ENCODE peak calls at places on chromosomes 13 and 19, in five cellular contexts. U is sigmoid colon, C is K562, H is A549, V is upper lobe of left lung. W is an unnamed sample.

GRCh38 chr19:12723383-12723642 is 419 bp downstream of the TNPO2 start:
- DNase-seq in U (no peak), C (no peak), H (no peak), V (no peak), W (no peak)

GRCh38 chr13:98214707-98215106 is 37.6 kb upstream of the RNF113B start:
- DNase-seq in U (no peak), C (no peak), H (no peak), V (no peak), W (peak)

GRCh38 chr19:12665646-12666304 is 767 bp downstream of the MAN2B1 start:
- DNase-seq in U (no peak), C (no peak), H (no peak), V (no peak), W (no peak)

GRCh38 chr13:31204592-31204991 is 4.8 kb downstream of the B3GLCT start:
- DNase-seq in U (no peak), C (peak), H (peak), V (no peak), W (no peak)

GRCh38 chr13:101624210-101624922 is 171.9 kb downstream of the ITGBL1 start:
- DNase-seq in U (no peak), C (no peak), H (no peak), V (no peak), W (no peak)

GRCh38 chr13:91729859-91730258 is 331.4 kb downstream of the GPC5 start:
- DNase-seq in U (no peak), C (no peak), H (no peak), V (no peak), W (no peak)

GRCh38 chr13:20375871-20376270 is 143.8 kb upstream of the GJB6 start:
- DNase-seq in U (no peak), C (no peak), H (no peak), V (no peak), W (no peak)

GRCh38 chr19:35783469-35784400 is 8.4 kb downstream of the ARHGAP33 start:
- DNase-seq in U (no peak), C (no peak), H (no peak), V (peak), W (no peak)

GRCh38 chr19:45876411-45877197 is 9.3 kb downstream of the IRF2BP1 start:
- DNase-seq in U (peak), C (peak), H (no peak), V (peak), W (peak)

GRCh38 chr19:40604647-40605200 is 3.6 kb downstream of the LTBP4 start:
- DNase-seq in U (peak), C (peak), H (peak), V (peak), W (no peak)

GRCh38 chr19:17680235-17680722 is 7.9 kb downstream of the UNC13A start:
- DNase-seq in U (peak), C (peak), H (peak), V (peak), W (peak)

GRCh38 chr13:30585748-30586262 is 31.9 kb upstream of the USPL1 start:
- DNase-seq in U (no peak), C (no peak), H (no peak), V (no peak), W (no peak)

GRCh38 chr13:31731923-31732322 is 7.4 kb upstream of the RXFP2 start:
- DNase-seq in U (no peak), C (no peak), H (no peak), V (no peak), W (no peak)

GRCh38 chr13:35822666-35823065 is 308.5 kb downstream of the DCLK1 start:
- DNase-seq in U (no peak), C (no peak), H (no peak), V (no peak), W (no peak)

GRCh38 chr13:80262051-80262695 is 78.8 kb downstream of the SPRY2 start:
- DNase-seq in U (no peak), C (no peak), H (no peak), V (no peak), W (no peak)

GRCh38 chr19:38932425-38933179 is 1.9 kb downstream of the MRPS12 start:
- DNase-seq in U (no peak), C (peak), H (peak), V (peak), W (no peak)

GRCh38 chr13:20232556-20233277 is 598 bp upstream of the GJB6 start:
- DNase-seq in U (no peak), C (no peak), H (no peak), V (no peak), W (no peak)

GRCh38 chr19:53865918-53866696 is 1.6 kb upstream of the MYADM start:
- DNase-seq in U (peak), C (peak), H (peak), V (peak), W (peak)

GRCh38 chr19:56111601-56112312 is 9.3 kb downstream of the ZNF787 start:
- DNase-seq in U (peak), C (no peak), H (no peak), V (peak), W (peak)

GRCh38 chr19:28435551-28436261 is 777.2 kb downstream of the UQCRFS1 start:
- DNase-seq in U (no peak), C (no peak), H (no peak), V (no peak), W (no peak)

GRCh38 chr19:54325194-54325621 is 12.2 kb upstream of the LILRA5 start:
- DNase-seq in U (no peak), C (peak), H (peak), V (no peak), W (no peak)

GRCh38 chr13:48448285-48448962 is 35.5 kb upstream of the LPAR6 start:
- DNase-seq in U (no peak), C (no peak), H (no peak), V (no peak), W (no peak)

GRCh38 chr13:79281335-79281734 is 124.7 kb downstream of the RBM26 start:
- DNase-seq in U (no peak), C (no peak), H (no peak), V (no peak), W (no peak)

GRCh38 chr19:8088752-8089663 is 36.4 kb downstream of the CCL25 start:
- DNase-seq in U (no peak), C (no peak), H (peak), V (no peak), W (no peak)

GRCh38 chr19:42288411-42288810 is 13.5 kb upstream of the PRR19 start:
- DNase-seq in U (no peak), C (no peak), H (no peak), V (no peak), W (no peak)

GRCh38 chr19:38707512-38708114 is 36.7 kb downstream of the CAPN12 start:
- DNase-seq in U (peak), C (no peak), H (no peak), V (no peak), W (peak)

GRCh38 chr19:31730270-31730669 is 381.0 kb upstream of the TSHZ3 start:
- DNase-seq in U (no peak), C (no peak), H (no peak), V (no peak), W (no peak)

GRCh38 chr19:12946092-12946845 is 607 bp downstream of the RAD23A start:
- DNase-seq in U (peak), C (peak), H (peak), V (peak), W (peak)

GRCh38 chr19:43527860-43528622 is 1.0 kb upstream of the ETHE1 start:
- DNase-seq in U (peak), C (no peak), H (no peak), V (no peak), W (no peak)

GRCh38 chr19:21483589-21484170 is 21.7 kb upstream of the ZNF429 start:
- DNase-seq in U (peak), C (peak), H (peak), V (peak), W (peak)

GRCh38 chr19:31461814-31462539 is 112.7 kb upstream of the TSHZ3 start:
- DNase-seq in U (no peak), C (no peak), H (no peak), V (no peak), W (no peak)

GRCh38 chr19:15246198-15246481 is 13.9 kb upstream of the EPHX3 start:
- DNase-seq in U (no peak), C (no peak), H (no peak), V (no peak), W (no peak)

DNA sequence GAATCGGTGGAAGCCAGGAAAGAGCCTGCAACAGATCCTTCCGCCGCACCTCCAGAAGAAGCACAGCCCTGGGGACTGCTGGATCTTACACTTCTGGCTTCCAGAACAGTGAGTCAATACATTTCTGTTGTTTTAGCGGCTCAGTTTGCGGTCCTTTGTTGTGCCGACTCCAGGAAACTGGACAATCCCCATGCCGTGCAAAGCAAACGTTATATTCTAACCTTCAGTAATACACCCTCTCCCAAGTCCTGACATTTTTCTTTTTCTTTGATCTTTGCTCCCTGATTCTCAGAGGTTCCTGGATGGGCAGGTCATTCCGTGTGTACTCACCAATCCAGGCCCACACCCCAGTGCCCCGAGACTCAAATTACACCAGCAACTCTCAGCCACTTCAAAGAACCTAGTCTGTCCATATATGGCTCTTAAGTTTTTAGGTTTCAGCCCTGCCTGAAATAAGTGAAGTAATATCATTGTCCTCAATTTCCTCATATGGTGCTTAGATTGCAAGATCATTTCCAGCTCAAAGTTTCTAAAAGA is 387.1 kb upstream of the SGCG start:
- DNase-seq in U (no peak), C (no peak), H (peak), V (no peak), W (peak)
- TF ChIP-seq EP300 in U (no peak), C (no peak), H (no peak), V (no peak), W (no peak)

GRCh38 chr19:51703655-51704515 is 10.8 kb downstream of the SPACA6 start:
- DNase-seq in U (peak), C (peak), H (peak), V (peak), W (peak)
- TF ChIP-seq EP300 in U (no peak), C (no peak), H (no peak), V (peak), W (peak)

GRCh38 chr13:57003682-57004081 is 137.0 kb upstream of the PRR20A start:
- DNase-seq in U (no peak), C (no peak), H (no peak), V (no peak), W (no peak)
- TF ChIP-seq EP300 in U (no peak), C (no peak), H (no peak), V (no peak), W (no peak)

DNA sequence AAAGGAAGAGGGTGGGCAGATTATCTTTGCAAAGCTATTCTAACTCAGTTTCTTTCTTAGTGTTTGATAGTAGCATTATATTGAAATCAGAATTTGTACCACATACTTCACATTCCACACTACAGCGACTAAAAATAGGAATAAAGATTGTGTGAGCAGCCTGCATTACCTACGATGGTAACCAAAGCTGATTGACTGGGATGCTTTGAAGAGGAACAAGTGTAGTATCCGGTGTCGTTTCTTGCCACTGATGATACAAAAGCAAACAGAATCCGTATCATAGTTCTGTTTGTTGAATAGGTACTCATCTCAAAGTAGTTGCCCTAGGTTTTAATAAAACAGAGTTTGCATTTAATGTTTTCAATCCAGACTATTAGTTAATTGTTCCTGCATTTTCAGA is 51.2 kb downstream of the FLT3 start:
- DNase-seq in U (no peak), C (no peak), H (no peak), V (no peak), W (no peak)
- TF ChIP-seq EP300 in U (no peak), C (no peak), H (no peak), V (no peak), W (no peak)

GRCh38 chr13:83121904-83122303 is 760.4 kb downstream of the SLITRK1 start:
- DNase-seq in U (no peak), C (no peak), H (no peak), V (no peak), W (no peak)

DNA sequence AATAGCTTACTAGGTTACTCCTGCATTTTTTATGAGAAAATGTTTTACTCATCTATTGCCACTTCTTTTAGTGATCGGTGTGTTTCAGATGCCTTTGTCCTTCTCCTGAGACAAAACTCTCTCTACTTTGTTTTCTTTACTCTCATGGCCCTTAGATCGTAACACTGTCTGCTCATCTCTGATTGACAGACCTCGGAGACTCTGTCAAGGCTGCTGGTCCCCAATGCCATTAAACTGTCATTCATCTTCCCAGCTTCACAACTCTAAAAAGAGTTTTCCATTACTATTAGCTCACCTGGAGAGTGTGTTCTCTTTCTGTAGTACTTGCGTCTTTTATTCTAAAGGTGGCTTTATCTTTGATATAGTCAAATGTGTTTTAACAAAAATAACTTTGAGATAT is 765.2 kb downstream of the SLITRK1 start:
- DNase-seq in U (no peak), C (no peak), H (no peak), V (no peak), W (no peak)
- TF ChIP-seq EP300 in U (no peak), C (no peak), H (no peak), V (no peak), W (no peak)

DNA sequence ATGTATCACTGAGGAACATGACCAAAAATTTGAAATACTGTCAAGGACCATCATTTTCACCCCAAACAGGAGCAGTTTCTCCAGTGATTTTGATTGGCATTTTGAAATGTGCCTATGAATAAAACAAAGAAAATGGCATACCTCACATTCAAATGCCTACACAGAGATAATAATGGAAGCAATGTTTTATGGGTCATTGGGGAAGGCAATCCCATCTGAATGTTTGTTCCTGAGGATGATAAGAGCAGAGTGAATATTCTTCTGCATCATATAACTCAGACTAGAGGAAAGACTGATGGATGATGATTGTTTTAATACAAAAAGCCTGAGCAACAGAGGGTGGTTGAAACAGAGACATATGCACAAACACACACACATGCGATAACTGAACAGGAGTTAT is 2749.9 kb downstream of the PCDH9 start:
- DNase-seq in U (no peak), C (no peak), H (no peak), V (no peak), W (no peak)
- TF ChIP-seq EP300 in U (no peak), C (no peak), H (no peak), V (no peak), W (no peak)

GRCh38 chr13:44306401-44307192 is 67.0 kb upstream of the SERP2 start:
- DNase-seq in U (peak), C (no peak), H (peak), V (peak), W (peak)
- TF ChIP-seq EP300 in U (peak), C (no peak), H (peak), V (peak), W (peak)

DNA sequence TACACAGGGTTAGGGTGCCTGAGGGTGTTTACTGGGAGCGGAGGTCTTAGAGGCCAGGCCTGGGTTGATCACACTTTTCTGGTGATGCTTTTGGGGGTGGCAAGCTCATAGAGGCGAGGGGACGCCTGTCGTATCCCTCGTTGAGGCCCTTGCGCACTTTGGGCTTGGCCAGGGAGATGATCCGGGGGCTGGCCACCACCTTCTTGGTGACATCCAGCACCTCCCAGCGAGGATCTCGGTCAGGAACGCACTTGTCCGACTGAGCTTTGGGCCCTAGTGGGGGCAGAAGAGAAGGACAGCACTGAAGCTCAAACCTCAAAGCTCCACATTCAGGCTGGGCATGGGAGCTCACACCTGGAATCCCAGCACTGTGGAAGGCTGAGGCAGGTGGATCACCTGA is 17.6 kb upstream of the MIER2 start:
- DNase-seq in U (peak), C (no peak), H (no peak), V (no peak), W (no peak)
- TF ChIP-seq EP300 in U (no peak), C (no peak), H (no peak), V (no peak), W (no peak)

DNA sequence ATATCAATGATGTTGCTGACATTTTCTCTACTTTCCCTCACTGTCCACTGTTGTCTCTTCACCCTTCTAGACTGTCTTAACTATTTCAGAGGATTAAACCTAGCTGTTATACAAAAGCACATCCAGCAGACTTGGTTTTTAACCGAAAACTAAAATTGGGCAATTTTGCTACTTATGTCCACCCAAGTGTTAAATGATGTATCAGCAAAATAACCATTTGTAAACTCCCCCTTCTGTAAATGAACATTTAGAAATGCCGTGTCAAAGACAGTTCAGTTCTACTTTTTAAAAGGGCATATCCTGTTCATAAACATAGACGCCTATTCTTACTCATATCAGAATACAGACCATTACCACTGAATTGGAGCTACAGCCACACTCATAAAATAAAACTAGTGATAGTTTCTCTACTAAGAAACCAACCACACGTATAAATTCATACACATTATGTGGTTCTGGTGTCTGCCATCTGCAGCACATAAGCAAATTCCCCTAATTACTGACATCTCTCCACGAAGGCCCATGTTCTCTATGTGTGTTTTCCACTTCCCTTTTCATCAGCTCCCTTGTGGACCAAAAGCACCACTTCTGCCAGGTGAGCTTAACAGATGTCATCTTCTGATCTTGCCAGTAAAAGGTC is 1091.8 kb downstream of the PCDH9 start:
- DNase-seq in U (no peak), C (no peak), H (no peak), V (no peak), W (no peak)
- TF ChIP-seq EP300 in U (no peak), C (no peak), H (no peak), V (no peak), W (no peak)